ENCODE peak calls at places on chromosomes 12 and 14, in four cellular contexts. E, G, O and S are unnamed samples. For H3K36me3 and H3K4me1, the result is how much of the 10 kb centered on the place peaks cover.

GRCh38 chr12:58301337-58302122 is 360.2 kb downstream of the ATP23 start:
- DNase-seq in O (no peak), E (no peak), G (peak), S (no peak)

GRCh38 chr14:30354439-30354838 is 204.5 kb upstream of the G2E3 start:
- DNase-seq in E (no peak), O (no peak), G (no peak), S (no peak)

GRCh38 chr12:119802472-119802871 is 74.6 kb downstream of the CIT start:
- DNase-seq in G (no peak), O (no peak), E (peak), S (no peak)

GRCh38 chr12:62722971-62723680 is 211.8 kb downstream of the PPM1H start:
- DNase-seq in G (no peak), O (no peak), E (no peak), S (no peak)

GRCh38 chr12:45324391-45324790 is 108.5 kb downstream of the ANO6 start:
- DNase-seq in G (no peak), O (no peak), E (no peak), S (no peak)

GRCh38 chr12:88960213-88960878 is 380.1 kb upstream of the KITLG start:
- DNase-seq in E (no peak), G (no peak), O (no peak), S (no peak)

GRCh38 chr14:69682607-69683263 is 71.3 kb downstream of the SUSD6 start:
- DNase-seq in O (no peak), G (no peak), E (no peak), S (no peak)

GRCh38 chr12:104501641-104502040 is 44.9 kb downstream of the CHST11 start:
- DNase-seq in O (no peak), E (no peak), G (no peak), S (no peak)

GRCh38 chr14:97159124-97159523 is 361.9 kb downstream of the VRK1 start:
- DNase-seq in O (no peak), E (no peak), G (no peak), S (no peak)

GRCh38 chr12:19138551-19139344 is 9.2 kb downstream of the PLEKHA5 start:
- DNase-seq in O (no peak), E (no peak), G (no peak), S (no peak)
- H3K36me3 ChIP-seq in O (under half), E (under half), G (half or more), S (under half)

GRCh38 chr12:95073698-95074520 is 491 bp upstream of the NR2C1 start:
- DNase-seq in O (no peak), G (peak), E (no peak), S (no peak)
- TF ChIP-seq CTCF in O (peak), G (peak), E (peak), S (peak)

GRCh38 chr14:22843123-22843925 is 6.9 kb downstream of the MMP14 start:
- DNase-seq in O (no peak), G (no peak), E (no peak), S (no peak)
- H3K4me1 ChIP-seq in O (under half), G (under half), E (under half), S (under half)

GRCh38 chr14:100103261-100104005 is 38.2 kb downstream of the EVL start:
- DNase-seq in E (no peak), O (no peak), G (no peak), S (peak)

GRCh38 chr14:100105357-100106169 is 40.3 kb downstream of the EVL start:
- DNase-seq in E (no peak), O (no peak), G (no peak), S (no peak)

GRCh38 chr14:100106260-100106659 is 41.0 kb downstream of the EVL start:
- DNase-seq in G (no peak), O (no peak), E (no peak), S (no peak)

GRCh38 chr14:100104006-100104352 is 38.8 kb downstream of the EVL start:
- DNase-seq in O (no peak), E (no peak), G (no peak), S (no peak)

DNA sequence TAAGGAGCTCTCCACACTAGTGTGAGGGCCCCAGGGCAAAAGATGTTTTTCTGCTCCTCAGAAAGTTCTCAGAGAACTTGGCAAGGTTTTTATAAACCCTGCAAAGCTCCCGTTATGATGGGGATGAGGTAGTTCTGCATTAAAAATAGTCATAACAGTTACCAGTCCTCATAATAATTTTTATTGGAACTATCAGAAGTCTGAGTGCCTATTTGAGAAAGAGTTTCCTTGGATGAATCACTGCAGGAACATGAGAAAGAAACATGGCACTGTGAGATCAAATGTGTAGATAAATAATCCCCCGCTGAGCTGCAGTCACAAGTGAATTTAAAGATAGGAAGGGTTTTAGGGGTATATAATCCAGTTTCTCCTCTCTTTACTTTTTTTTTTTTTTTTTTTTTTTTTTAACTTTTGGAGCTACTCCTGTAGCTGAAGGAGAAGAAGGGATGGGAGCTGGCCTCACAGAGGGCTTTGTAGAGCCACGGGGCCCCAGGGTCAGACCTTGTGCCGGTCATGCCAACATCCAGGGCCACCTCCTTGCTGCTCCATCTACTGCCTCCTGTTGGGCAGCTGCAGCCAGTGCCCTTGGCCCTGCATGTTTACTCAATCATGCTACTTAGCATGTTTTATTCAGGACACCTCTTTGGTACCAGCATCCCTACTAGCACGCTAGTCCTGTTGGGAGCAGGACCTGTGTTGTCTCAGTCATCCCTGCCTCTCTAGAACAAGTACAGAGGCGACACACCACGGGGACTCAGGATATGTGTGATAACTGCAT is 39.5 kb downstream of the EVL start:
- DNase-seq in O (no peak), G (no peak), E (no peak), S (no peak)
- H3K36me3 ChIP-seq in O (under half), G (under half), E (under half), S (under half)

DNA sequence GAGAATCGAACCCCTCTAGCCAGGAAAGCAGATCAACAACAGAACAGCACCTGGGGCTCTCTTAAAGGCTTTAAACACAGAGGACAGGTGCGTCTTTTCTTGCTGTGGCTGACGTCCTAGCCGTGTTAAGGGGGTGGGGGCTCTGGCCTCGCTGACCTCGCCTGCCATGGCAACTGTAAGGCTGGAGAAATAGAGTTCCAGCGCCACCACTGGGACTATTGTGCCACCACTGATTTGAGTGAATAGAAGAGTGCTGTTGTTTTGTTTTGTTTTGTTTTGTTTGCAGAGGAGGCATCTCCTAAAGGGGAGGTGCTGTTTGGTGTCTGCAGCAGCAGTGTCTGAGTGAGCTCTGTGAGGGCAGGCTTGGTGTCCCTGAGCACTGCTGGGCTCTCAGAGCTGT is 34.2 kb upstream of the PRMT8 start:
- DNase-seq in E (no peak), O (no peak), G (peak), S (no peak)
- TF ChIP-seq CTCF in E (no peak), O (no peak), G (peak), S (no peak)

GRCh38 chr12:3251691-3252090 is 174.5 kb downstream of the TSPAN9 start:
- DNase-seq in G (no peak), O (no peak), E (peak), S (no peak)
- H3K4me1 ChIP-seq in G (under half), O (under half), E (half or more), S (under half)

GRCh38 chr12:95060951-95061350 is 12.5 kb downstream of the NR2C1 start:
- DNase-seq in O (no peak), E (no peak), G (no peak), S (no peak)
- H3K36me3 ChIP-seq in O (half or more), E (under half), G (half or more), S (half or more)

GRCh38 chr12:27732281-27732680 is 21.6 kb downstream of the MRPS35 start:
- DNase-seq in E (no peak), G (peak), O (peak), S (no peak)
- TF ChIP-seq CTCF in E (no peak), G (peak), O (peak), S (no peak)

GRCh38 chr12:109466305-109466704 is 10.8 kb downstream of the KCTD10 start:
- DNase-seq in O (no peak), E (no peak), G (no peak), S (no peak)
- H3K4me1 ChIP-seq in O (half or more), E (half or more), G (under half), S (half or more)